ENCODE peak calls at places on chromosome X, in ten cellular contexts. Q is tibial artery, P is B cell, M is omental fat pad, B is suprapubic skin, K is PC-3, J is BJ, Y is WERI-Rb-1, D is right lobe of liver, X is tibial nerve. A is an unnamed sample.

GRCh38 chrX:149010026-149010898 is 494.8 kb downstream of the IDS start:
- DNase-seq in Q (no peak), P (no peak), M (no peak), B (no peak), K (no peak), J (no peak), Y (no peak), D (no peak), X (no peak), A (no peak)

GRCh38 chrX:81195712-81196111 is 6.0 kb downstream of the HMGN5 start:
- DNase-seq in Q (no peak), P (peak; percentile 68), M (peak; percentile 38), B (no peak), K (peak; percentile 75), J (no peak), Y (peak; percentile 63), D (no peak), X (peak; percentile 66), A (no peak)

GRCh38 chrX:100687128-100687527 is 43.1 kb downstream of the SRPX2 start:
- DNase-seq in Q (no peak), P (peak; percentile 25), M (no peak), B (no peak), K (no peak), J (no peak), Y (no peak), D (no peak), X (no peak), A (no peak)

GRCh38 chrX:2523911-2524310 is 23.1 kb upstream of the DHRSX start:
- DNase-seq in Q (no peak), P (no peak), M (no peak), B (no peak), K (no peak), J (no peak), Y (no peak), D (no peak), X (no peak), A (no peak)

GRCh38 chrX:3167771-3168170 is 126.5 kb downstream of the ARSF start:
- DNase-seq in Q (no peak), P (no peak), M (no peak), B (no peak), K (no peak), J (no peak), Y (no peak), D (no peak), X (no peak), A (no peak)

GRCh38 chrX:153333271-153333670 is 682 bp upstream of the ZNF275 start:
- DNase-seq in Q (no peak), P (no peak), M (no peak), B (no peak), K (peak; percentile 11), J (peak; percentile 22), Y (no peak), D (no peak), X (no peak), A (no peak)

GRCh38 chrX:8820910-8821527 is 19.8 kb upstream of the FAM9A start:
- DNase-seq in Q (no peak), P (no peak), M (no peak), B (no peak), K (peak; percentile 45), J (no peak), Y (peak; percentile 33), D (no peak), X (no peak), A (no peak)

GRCh38 chrX:53320543-53321215 is 39.3 kb upstream of the IQSEC2 start:
- DNase-seq in Q (no peak), P (peak; percentile 52), M (no peak), B (no peak), K (no peak), J (no peak), Y (no peak), D (no peak), X (no peak), A (no peak)

GRCh38 chrX:13826770-13827169 is 9.9 kb upstream of the GPM6B start:
- DNase-seq in Q (no peak), P (no peak), M (no peak), B (no peak), K (no peak), J (no peak), Y (no peak), D (no peak), X (no peak), A (no peak)

GRCh38 chrX:65723706-65724105 is 56.3 kb downstream of the MSN start:
- DNase-seq in Q (no peak), P (peak; percentile 27), M (no peak), B (no peak), K (no peak), J (no peak), Y (no peak), D (no peak), X (no peak), A (no peak)

GRCh38 chrX:123171781-123172180 is 12.3 kb upstream of the GRIA3 start:
- DNase-seq in Q (no peak), P (no peak), M (no peak), B (no peak), K (no peak), J (no peak), Y (no peak), D (no peak), X (no peak), A (no peak)

GRCh38 chrX:49071877-49072711 is 1.7 kb downstream of the PRAF2 start:
- DNase-seq in Q (peak; percentile 89), P (no peak), M (no peak), B (peak; percentile 69), K (no peak), J (peak; percentile 22), Y (no peak), D (peak; percentile 67), X (peak; percentile 68), A (no peak)

GRCh38 chrX:153471663-153472280 is 1.4 kb upstream of the HAUS7 start:
- DNase-seq in Q (no peak), P (no peak), M (no peak), B (no peak), K (no peak), J (no peak), Y (no peak), D (no peak), X (no peak), A (no peak)

GRCh38 chrX:67353651-67354370 is 190.0 kb upstream of the AR start:
- DNase-seq in Q (no peak), P (no peak), M (no peak), B (no peak), K (no peak), J (peak; percentile 3), Y (no peak), D (no peak), X (no peak), A (no peak)

GRCh38 chrX:21490341-21490740 is 116.1 kb downstream of the CNKSR2 start:
- DNase-seq in Q (no peak), P (no peak), M (no peak), B (no peak), K (peak; percentile 57), J (no peak), Y (no peak), D (no peak), X (no peak), A (no peak)

GRCh38 chrX:460116-460515 is 73.4 kb upstream of the PPP2R3B start:
- DNase-seq in Q (no peak), P (no peak), M (no peak), B (no peak), K (no peak), J (no peak), Y (no peak), D (no peak), X (no peak), A (no peak)

GRCh38 chrX:10988653-10989052 is 122.5 kb upstream of the HCCS start:
- DNase-seq in Q (no peak), P (no peak), M (no peak), B (no peak), K (no peak), J (no peak), Y (no peak), D (no peak), X (no peak), A (no peak)

DNA sequence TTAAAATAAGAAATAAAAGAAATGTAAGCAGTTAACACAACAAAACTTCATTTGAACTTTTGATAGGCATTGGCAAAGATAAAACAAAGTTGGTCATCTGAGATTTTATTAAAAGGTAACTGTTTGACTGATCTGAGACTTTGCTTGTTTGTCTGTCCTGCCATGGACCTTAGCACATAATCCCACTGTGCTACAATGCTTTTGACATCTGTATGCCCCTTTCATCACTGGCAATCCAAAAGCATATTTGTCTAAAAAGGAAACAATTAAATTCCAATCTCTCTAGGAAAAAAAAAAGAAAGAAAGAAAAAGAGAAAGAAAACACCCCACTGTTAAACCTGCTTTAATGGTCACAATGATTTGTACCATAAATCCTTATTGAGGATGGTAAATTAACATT is 231.0 kb downstream of the DACH2 start:
- DNase-seq in Q (no peak), P (no peak), M (no peak), B (no peak), K (no peak), J (no peak), Y (no peak), D (no peak), X (no peak), A (no peak)
- TF ChIP-seq CTCF in Q (no peak), P (no peak), M (no peak), B (no peak), K (no peak), J (no peak), Y (no peak), D (no peak), X (no peak), A (no peak)

GRCh38 chrX:14837155-14837554 is 35.7 kb downstream of the FANCB start:
- DNase-seq in Q (no peak), P (no peak), M (no peak), B (no peak), K (no peak), J (no peak), Y (no peak), D (no peak), X (no peak), A (no peak)
- TF ChIP-seq CTCF in Q (no peak), P (no peak), M (no peak), B (no peak), K (no peak), J (no peak), Y (no peak), D (no peak), X (no peak), A (no peak)

GRCh38 chrX:75603833-75604232 is 81.0 kb upstream of the ZDHHC15 start:
- DNase-seq in Q (no peak), P (peak; percentile 24), M (no peak), B (no peak), K (peak; percentile 43), J (no peak), Y (no peak), D (no peak), X (no peak), A (no peak)
- TF ChIP-seq CTCF in Q (peak; percentile 56), P (peak; percentile 71), M (no peak), B (peak; percentile 25), K (peak; percentile 65), J (peak; percentile 46), Y (peak; percentile 39), D (peak; percentile 78), X (peak; percentile 70), A (peak; percentile 44)

GRCh38 chrX:25022499-25023325 is 6.9 kb upstream of the ARX start:
- DNase-seq in Q (no peak), P (no peak), M (no peak), B (no peak), K (no peak), J (no peak), Y (no peak), D (no peak), X (no peak), A (no peak)
- TF ChIP-seq CTCF in Q (no peak), P (no peak), M (no peak), B (no peak), K (no peak), J (no peak), Y (peak; percentile 48), D (no peak), X (no peak), A (no peak)

GRCh38 chrX:132716006-132716405 is 227.2 kb upstream of the MBNL3 start:
- DNase-seq in Q (no peak), P (no peak), M (no peak), B (no peak), K (peak; percentile 10), J (no peak), Y (no peak), D (no peak), X (no peak), A (no peak)
- TF ChIP-seq CTCF in Q (no peak), P (no peak), M (no peak), B (no peak), K (peak; percentile 67), J (peak; percentile 27), Y (no peak), D (no peak), X (no peak), A (no peak)